ENCODE peak calls at places on chromosome 16, in five cellular contexts. D, A, X, Y and P are unnamed samples.

GRCh38 chr16:72532896-72533295 is 360.9 kb upstream of the PMFBP1 start:
- DNase-seq in Y (no peak), A (no peak), D (no peak), X (no peak), P (no peak)

GRCh38 chr16:13997933-13998332 is 73.2 kb upstream of the MRTFB start:
- DNase-seq in A (no peak), X (no peak), D (no peak), Y (peak; percentile 84), P (no peak)

GRCh38 chr16:2511128-2511785 is 2.5 kb upstream of the ATP6V0C start:
- DNase-seq in Y (no peak), D (no peak), X (no peak), A (no peak), P (no peak)

GRCh38 chr16:65117701-65118448 is 4.0 kb downstream of the CDH11 start:
- DNase-seq in D (peak; percentile 93), Y (peak; percentile 46), A (no peak), X (peak; percentile 84), P (peak; percentile 14)

GRCh38 chr16:87108278-87108677 is 208.9 kb downstream of the C16orf95 start:
- DNase-seq in Y (no peak), A (no peak), X (no peak), D (no peak), P (no peak)

GRCh38 chr16:71214771-71215381 is 15.6 kb downstream of the HYDIN start:
- DNase-seq in Y (peak; percentile 15), X (no peak), D (no peak), A (no peak), P (no peak)

GRCh38 chr16:818132-818531 is 17.6 kb upstream of the GNG13 start:
- DNase-seq in X (no peak), D (no peak), A (no peak), Y (no peak), P (no peak)

GRCh38 chr16:11576427-11577289 is 10.1 kb downstream of the LITAF start:
- DNase-seq in Y (no peak), D (no peak), X (no peak), A (no peak), P (no peak)

GRCh38 chr16:52499061-52499460 is 47.9 kb downstream of the TOX3 start:
- DNase-seq in A (no peak), Y (no peak), D (no peak), X (no peak), P (no peak)

GRCh38 chr16:10754941-10755340 is 11.3 kb downstream of the NUBP1 start:
- DNase-seq in A (no peak), D (no peak), X (peak; percentile 57), Y (no peak), P (no peak)

GRCh38 chr16:539901-540530 is 12.5 kb downstream of the CAPN15 start:
- DNase-seq in Y (no peak), X (peak; percentile 25), A (no peak), D (peak; percentile 17), P (no peak)

GRCh38 chr16:2821483-2822157 is 4.6 kb downstream of the PRSS21 start:
- DNase-seq in Y (no peak), D (no peak), X (peak; percentile 6), A (no peak), P (no peak)

GRCh38 chr16:29813644-29814562 is 1.9 kb downstream of the PRRT2 start:
- DNase-seq in X (no peak), Y (no peak), D (no peak), A (no peak), P (no peak)

GRCh38 chr16:85554791-85555548 is 58.2 kb upstream of the GSE1 start:
- DNase-seq in D (peak; percentile 15), A (peak; percentile 71), Y (peak; percentile 14), X (peak; percentile 50), P (no peak)